ENCODE peak calls at places on chromosomes 3 and 15, in eight cellular contexts. G is psoas muscle; P is CD8-positive, alpha-beta T cell; E is sigmoid colon; O is MM.1S; Q is uterus; L is heart left ventricle; W is left ventricle myocardium inferior. I is an unnamed sample.

GRCh38 chr15:64851503-64851840 is 9.8 kb downstream of the PLEKHO2 start:
- DNase-seq in G (no peak), P (no peak), E (peak; percentile 84), O (no peak), Q (peak; percentile 47), L (no peak), W (no peak), I (no peak)

GRCh38 chr3:161560006-161560637 is 63.5 kb downstream of the OTOL1 start:
- DNase-seq in G (no peak), P (no peak), E (peak; percentile 63), O (peak; percentile 75), Q (peak; percentile 29), L (peak; percentile 38), W (peak; percentile 18), I (no peak)

GRCh38 chr3:150495149-150495548 is 51.1 kb downstream of the SERP1 start:
- DNase-seq in G (no peak), P (no peak), E (no peak), O (no peak), Q (no peak), L (no peak), W (no peak), I (no peak)

GRCh38 chr3:157129782-157130137 is 30.2 kb downstream of the CCNL1 start:
- DNase-seq in G (no peak), P (peak; percentile 59), E (no peak), O (no peak), Q (peak; percentile 23), L (no peak), W (no peak), I (no peak)

GRCh38 chr3:42809202-42809601 is at the start of gene ACKR2:
- DNase-seq in G (no peak), P (no peak), E (no peak), O (no peak), Q (no peak), L (no peak), W (no peak), I (no peak)

GRCh38 chr3:161770532-161771386 is 274.2 kb downstream of the OTOL1 start:
- DNase-seq in G (no peak), P (no peak), E (no peak), O (peak; percentile 100), Q (no peak), L (no peak), W (no peak), I (no peak)

GRCh38 chr15:44207643-44208042 is 12.6 kb upstream of the FRMD5 start:
- DNase-seq in G (no peak), P (no peak), E (no peak), O (no peak), Q (no peak), L (no peak), W (no peak), I (no peak)

GRCh38 chr15:90553248-90553745 is 23.6 kb downstream of the CRTC3 start:
- DNase-seq in G (no peak), P (no peak), E (no peak), O (no peak), Q (no peak), L (no peak), W (no peak), I (no peak)

GRCh38 chr15:23049984-23050628 is 10.7 kb upstream of the TUBGCP5 start:
- DNase-seq in G (no peak), P (no peak), E (no peak), O (no peak), Q (no peak), L (no peak), W (no peak), I (no peak)

GRCh38 chr3:150078983-150079739 is 108.5 kb upstream of the PFN2 start:
- DNase-seq in G (no peak), P (no peak), E (peak; percentile 74), O (peak; percentile 31), Q (peak; percentile 56), L (no peak), W (no peak), I (no peak)

GRCh38 chr3:169968224-169968623 is 1.6 kb downstream of the SEC62 start:
- DNase-seq in G (no peak), P (no peak), E (no peak), O (no peak), Q (no peak), L (no peak), W (no peak), I (no peak)

GRCh38 chr3:169966951-169967915 is 626 bp downstream of the SEC62 start:
- DNase-seq in G (peak; percentile 60), P (no peak), E (peak; percentile 76), O (peak; percentile 43), Q (no peak), L (peak; percentile 82), W (peak; percentile 63), I (no peak)

GRCh38 chr3:169965562-169965961 is 1.0 kb upstream of the SEC62 start:
- DNase-seq in G (no peak), P (no peak), E (no peak), O (no peak), Q (no peak), L (no peak), W (no peak), I (no peak)

GRCh38 chr3:169966086-169966950 is at the start of gene SEC62:
- DNase-seq in G (peak; percentile 91), P (peak; percentile 96), E (peak; percentile 97), O (peak; percentile 97), Q (peak; percentile 95), L (peak; percentile 98), W (peak; percentile 95), I (peak; percentile 97)

DNA sequence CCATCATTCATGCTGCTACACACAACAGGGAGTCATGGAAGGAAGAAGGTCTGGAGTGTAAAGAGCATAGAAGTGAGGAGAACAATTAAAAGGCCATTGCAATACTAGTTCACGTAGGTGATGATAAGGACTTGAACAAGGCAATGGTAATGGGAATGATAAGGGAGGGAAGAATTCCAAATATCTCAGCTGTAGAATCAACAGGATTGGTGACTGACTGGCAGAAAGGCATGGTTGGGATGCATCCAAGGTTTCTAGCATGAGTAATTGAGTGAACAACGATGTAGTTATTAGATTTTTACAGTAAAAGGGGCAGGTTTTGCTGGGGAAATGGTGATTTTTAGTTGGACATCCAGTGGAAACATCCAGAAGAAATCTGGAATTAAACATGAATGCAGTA is 2.4 kb upstream of the SEC62 start:
- DNase-seq in G (no peak), P (no peak), E (no peak), O (no peak), Q (no peak), L (no peak), W (no peak), I (no peak)
- H3K36me3 ChIP-seq in G (no peaks in the 10 kb centered on the region), P (no peaks in the 10 kb centered on the region), E (no peaks in the 10 kb centered on the region), O (no peaks in the 10 kb centered on the region), Q (no peaks in the 10 kb centered on the region), L (no peaks in the 10 kb centered on the region), W (no peaks in the 10 kb centered on the region), I (no peaks in the 10 kb centered on the region)

GRCh38 chr3:143436231-143436930 is 316.8 kb downstream of the CHST2 start:
- DNase-seq in G (no peak), P (no peak), E (no peak), O (no peak), Q (no peak), L (no peak), W (no peak), I (no peak)

GRCh38 chr3:143429628-143430514 is 310.3 kb downstream of the CHST2 start:
- DNase-seq in G (no peak), P (no peak), E (no peak), O (peak; percentile 37), Q (no peak), L (peak; percentile 36), W (no peak), I (no peak)

GRCh38 chr3:143430582-143430981 is 311.0 kb downstream of the CHST2 start:
- DNase-seq in G (no peak), P (no peak), E (no peak), O (no peak), Q (no peak), L (no peak), W (no peak), I (no peak)

GRCh38 chr3:143428351-143428750 is 308.8 kb downstream of the CHST2 start:
- DNase-seq in G (no peak), P (no peak), E (no peak), O (no peak), Q (no peak), L (no peak), W (no peak), I (no peak)

GRCh38 chr3:143433787-143434378 is 314.3 kb downstream of the CHST2 start:
- DNase-seq in G (no peak), P (no peak), E (no peak), O (no peak), Q (no peak), L (no peak), W (no peak), I (no peak)
- TF ChIP-seq CTCF in G (peak; percentile 9), P (peak; percentile 40), E (no peak), O (peak; percentile 56), Q (no peak), L (no peak), W (peak; percentile 43), I (peak; percentile 50)

GRCh38 chr3:179179979-179180758 is 32.0 kb downstream of the PIK3CA start:
- DNase-seq in G (no peak), P (no peak), E (no peak), O (no peak), Q (no peak), L (no peak), W (no peak), I (no peak)

GRCh38 chr3:179182892-179183291 is 34.7 kb downstream of the PIK3CA start:
- DNase-seq in G (no peak), P (no peak), E (no peak), O (no peak), Q (no peak), L (no peak), W (no peak), I (no peak)

GRCh38 chr3:179179256-179179655 is 31.1 kb downstream of the PIK3CA start:
- DNase-seq in G (no peak), P (no peak), E (no peak), O (no peak), Q (no peak), L (no peak), W (no peak), I (no peak)

GRCh38 chr3:179181993-179182551 is 33.9 kb downstream of the PIK3CA start:
- DNase-seq in G (no peak), P (no peak), E (no peak), O (no peak), Q (no peak), L (no peak), W (no peak), I (no peak)

GRCh38 chr3:179181021-179181472 is 32.9 kb downstream of the PIK3CA start:
- DNase-seq in G (no peak), P (no peak), E (no peak), O (no peak), Q (no peak), L (no peak), W (no peak), I (no peak)
- H3K4me1 ChIP-seq in G (peaks cover 63% of the 10 kb centered on the region), P (peaks cover 30% of the 10 kb centered on the region), E (peaks cover 57% of the 10 kb centered on the region), O (peaks cover 10% of the 10 kb centered on the region), Q (no peaks in the 10 kb centered on the region), L (peaks cover 66% of the 10 kb centered on the region), W (peaks cover 84% of the 10 kb centered on the region), I (peaks cover 31% of the 10 kb centered on the region)

GRCh38 chr3:50345008-50345407 is 524 bp downstream of the ZMYND10 start:
- DNase-seq in G (no peak), P (no peak), E (no peak), O (no peak), Q (no peak), L (peak; percentile 58), W (no peak), I (no peak)
- H3K36me3 ChIP-seq in G (no peaks in the 10 kb centered on the region), P (peaks cover 15% of the 10 kb centered on the region), E (no peaks in the 10 kb centered on the region), O (no peaks in the 10 kb centered on the region), Q (no peaks in the 10 kb centered on the region), L (peaks cover 11% of the 10 kb centered on the region), W (peaks cover 15% of the 10 kb centered on the region), I (peaks cover 20% of the 10 kb centered on the region)